ENCODE peak calls at places on chromosomes 7 and 10, in four cellular contexts. One of them, this sample, is unnamed.

GRCh38 chr7:102094311-102094710 is 192.4 kb upstream of the SH2B2 start:
- DNase-seq in GM12878: no peak
- DNase-seq in A549: no peak
- DNase-seq in K562: no peak
- DNase-seq in this sample: no peak

GRCh38 chr7:4682621-4683042 is 537 bp downstream of the FOXK1 start:
- DNase-seq in K562: peak; percentile 44
- DNase-seq in GM12878: no peak
- DNase-seq in A549: no peak
- DNase-seq in this sample: no peak

GRCh38 chr10:59517961-59518360 is 155.6 kb upstream of the FAM13C start:
- DNase-seq in A549: no peak
- DNase-seq in K562: no peak
- DNase-seq in GM12878: no peak
- DNase-seq in this sample: no peak

GRCh38 chr7:158588085-158588877 is 658 bp upstream of the PTPRN2 start:
- DNase-seq in A549: no peak
- DNase-seq in K562: no peak
- DNase-seq in GM12878: no peak
- DNase-seq in this sample: no peak

GRCh38 chr10:3452683-3453388 is 280.3 kb upstream of the PITRM1 start:
- DNase-seq in A549: no peak
- DNase-seq in K562: no peak
- DNase-seq in GM12878: no peak
- DNase-seq in this sample: no peak

GRCh38 chr10:104028146-104028545 is 57.5 kb downstream of the COL17A1 start:
- DNase-seq in GM12878: no peak
- DNase-seq in K562: no peak
- DNase-seq in A549: peak; percentile 58
- DNase-seq in this sample: peak; percentile 13

GRCh38 chr7:56009695-56010094 is 41.5 kb downstream of the PSPH start:
- DNase-seq in GM12878: no peak
- DNase-seq in A549: no peak
- DNase-seq in K562: no peak
- DNase-seq in this sample: peak; percentile 65

GRCh38 chr10:61836888-61837747 is 64.4 kb upstream of the ARID5B start:
- DNase-seq in K562: no peak
- DNase-seq in A549: peak; percentile 47
- DNase-seq in GM12878: no peak
- DNase-seq in this sample: peak; percentile 90

GRCh38 chr10:127243490-127244272 is 47.3 kb upstream of the INSYN2A start:
- DNase-seq in A549: peak; percentile 57
- DNase-seq in K562: no peak
- DNase-seq in GM12878: no peak
- DNase-seq in this sample: peak; percentile 46

GRCh38 chr10:58747687-58748086 is 235.0 kb downstream of the BICC1 start:
- DNase-seq in A549: no peak
- DNase-seq in K562: no peak
- DNase-seq in GM12878: no peak
- DNase-seq in this sample: no peak

GRCh38 chr7:29771081-29771832 is 35.1 kb upstream of the WIPF3 start:
- DNase-seq in A549: no peak
- DNase-seq in GM12878: no peak
- DNase-seq in K562: no peak
- DNase-seq in this sample: no peak

GRCh38 chr10:96720422-96721206 is at the start of gene PIK3AP1:
- DNase-seq in K562: peak; percentile 66
- DNase-seq in GM12878: no peak
- DNase-seq in A549: peak; percentile 56
- DNase-seq in this sample: no peak

GRCh38 chr7:127514499-127514898 is 70.9 kb downstream of the GCC1 start:
- DNase-seq in K562: no peak
- DNase-seq in GM12878: no peak
- DNase-seq in A549: peak; percentile 31
- DNase-seq in this sample: peak; percentile 23

GRCh38 chr10:115129752-115130151 is 36.6 kb downstream of the ATRNL1 start:
- DNase-seq in GM12878: no peak
- DNase-seq in A549: no peak
- DNase-seq in K562: no peak
- DNase-seq in this sample: peak; percentile 10

GRCh38 chr7:73824986-73825385 is 5.8 kb upstream of the CLDN4 start:
- DNase-seq in A549: no peak
- DNase-seq in K562: peak; percentile 4
- DNase-seq in GM12878: no peak
- DNase-seq in this sample: no peak

GRCh38 chr7:130461256-130461655 is 20.4 kb upstream of the CEP41 start:
- DNase-seq in K562: no peak
- DNase-seq in A549: no peak
- DNase-seq in GM12878: no peak
- DNase-seq in this sample: no peak

GRCh38 chr10:77909755-77910375 is 16.7 kb downstream of the DLG5 start:
- DNase-seq in K562: peak; percentile 76
- DNase-seq in GM12878: no peak
- DNase-seq in A549: peak; percentile 66
- DNase-seq in this sample: peak; percentile 91

GRCh38 chr7:107857541-107857912 is 33.5 kb upstream of the DLD start:
- DNase-seq in GM12878: no peak
- DNase-seq in A549: no peak
- DNase-seq in K562: no peak
- DNase-seq in this sample: peak; percentile 53

GRCh38 chr7:67631496-67631895 is 634.9 kb downstream of the TYW1 start:
- DNase-seq in A549: no peak
- DNase-seq in GM12878: no peak
- DNase-seq in K562: no peak
- DNase-seq in this sample: no peak

GRCh38 chr7:85564861-85565630 is 378.2 kb upstream of the SEMA3D start:
- DNase-seq in K562: no peak
- DNase-seq in A549: no peak
- DNase-seq in GM12878: no peak
- DNase-seq in this sample: no peak

GRCh38 chr7:133545613-133546012 is 292.7 kb downstream of the EXOC4 start:
- DNase-seq in K562: no peak
- DNase-seq in GM12878: no peak
- DNase-seq in A549: no peak
- DNase-seq in this sample: no peak

GRCh38 chr10:108840944-108841343 is 1082.4 kb downstream of the XPNPEP1 start:
- DNase-seq in A549: no peak
- DNase-seq in K562: no peak
- DNase-seq in GM12878: no peak
- DNase-seq in this sample: no peak

GRCh38 chr7:18013936-18014335 is 13.7 kb downstream of the PRPS1L1 start:
- DNase-seq in GM12878: no peak
- DNase-seq in A549: no peak
- DNase-seq in K562: no peak
- DNase-seq in this sample: no peak

GRCh38 chr10:101843032-101843991 is at the start of gene KCNIP2:
- DNase-seq in A549: peak; percentile 52
- DNase-seq in GM12878: no peak
- DNase-seq in K562: peak; percentile 2
- DNase-seq in this sample: no peak

GRCh38 chr7:92802398-92802797 is 34.0 kb downstream of the CDK6 start:
- DNase-seq in GM12878: no peak
- DNase-seq in K562: no peak
- DNase-seq in A549: no peak
- DNase-seq in this sample: no peak

GRCh38 chr7:45240187-45240776 is 82.7 kb downstream of the RAMP3 start:
- DNase-seq in K562: peak; percentile 43
- DNase-seq in GM12878: no peak
- DNase-seq in A549: no peak
- DNase-seq in this sample: no peak

GRCh38 chr7:33054261-33054964 is 8.2 kb downstream of the NT5C3A start:
- DNase-seq in GM12878: no peak
- DNase-seq in A549: no peak
- DNase-seq in K562: no peak
- DNase-seq in this sample: no peak

GRCh38 chr7:16028103-16028502 is 341.6 kb upstream of the MEOX2 start:
- DNase-seq in A549: no peak
- DNase-seq in GM12878: no peak
- DNase-seq in K562: no peak
- DNase-seq in this sample: no peak

GRCh38 chr10:100025528-100026070 is 15.9 kb upstream of the DNMBP start:
- DNase-seq in GM12878: no peak
- DNase-seq in K562: no peak
- DNase-seq in A549: no peak
- DNase-seq in this sample: no peak

DNA sequence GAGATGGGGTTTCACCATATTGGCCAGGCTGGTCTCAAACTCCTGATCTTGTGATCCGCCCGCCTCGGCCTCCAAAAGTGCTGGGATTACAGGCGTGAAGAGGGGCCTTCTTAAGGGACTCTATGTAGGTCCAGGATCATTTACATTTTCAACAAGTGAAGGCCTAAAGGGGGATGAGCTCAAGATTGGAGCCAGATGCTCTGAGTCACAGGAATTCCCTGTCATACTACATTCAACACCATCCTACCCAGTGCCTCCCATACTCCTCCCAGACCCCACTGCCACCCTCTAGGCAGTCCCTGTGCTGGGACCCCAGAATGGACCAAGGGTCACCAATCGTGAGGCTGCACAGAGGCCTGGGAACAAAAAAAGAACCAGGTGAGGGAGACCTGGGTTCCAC is 29.9 kb downstream of the CYTH3 start:
- DNase-seq in K562: no peak
- DNase-seq in GM12878: no peak
- DNase-seq in A549: no peak
- DNase-seq in this sample: no peak
- TF ChIP-seq POLR2AphosphoS2 in K562: no peak
- TF ChIP-seq POLR2AphosphoS2 in GM12878: no peak
- TF ChIP-seq POLR2AphosphoS2 in A549: no peak
- TF ChIP-seq POLR2AphosphoS2 in this sample: no peak

GRCh38 chr10:81013771-81014170 is 476.1 kb downstream of the SH2D4B start:
- DNase-seq in A549: no peak
- DNase-seq in GM12878: no peak
- DNase-seq in K562: no peak
- DNase-seq in this sample: no peak

GRCh38 chr10:81021428-81022129 is 483.9 kb downstream of the SH2D4B start:
- DNase-seq in K562: no peak
- DNase-seq in GM12878: no peak
- DNase-seq in A549: no peak
- DNase-seq in this sample: no peak

GRCh38 chr10:81018898-81019890 is 481.5 kb downstream of the SH2D4B start:
- DNase-seq in GM12878: no peak
- DNase-seq in K562: peak; percentile 20
- DNase-seq in A549: peak; percentile 20
- DNase-seq in this sample: peak; percentile 49
- TF ChIP-seq POLR2AphosphoS2 in GM12878: no peak
- TF ChIP-seq POLR2AphosphoS2 in K562: no peak
- TF ChIP-seq POLR2AphosphoS2 in A549: no peak
- TF ChIP-seq POLR2AphosphoS2 in this sample: no peak

GRCh38 chr7:2124604-2125345 is 108.0 kb downstream of the MAD1L1 start:
- DNase-seq in A549: no peak
- DNase-seq in K562: no peak
- DNase-seq in GM12878: no peak
- DNase-seq in this sample: no peak
- TF ChIP-seq POLR2AphosphoS2 in A549: no peak
- TF ChIP-seq POLR2AphosphoS2 in K562: no peak
- TF ChIP-seq POLR2AphosphoS2 in GM12878: no peak
- TF ChIP-seq POLR2AphosphoS2 in this sample: no peak

GRCh38 chr7:157476654-157477549 is 140.1 kb downstream of the DNAJB6 start:
- DNase-seq in GM12878: no peak
- DNase-seq in K562: no peak
- DNase-seq in A549: no peak
- DNase-seq in this sample: no peak
- TF ChIP-seq POLR2AphosphoS2 in GM12878: no peak
- TF ChIP-seq POLR2AphosphoS2 in K562: no peak
- TF ChIP-seq POLR2AphosphoS2 in A549: no peak
- TF ChIP-seq POLR2AphosphoS2 in this sample: no peak

DNA sequence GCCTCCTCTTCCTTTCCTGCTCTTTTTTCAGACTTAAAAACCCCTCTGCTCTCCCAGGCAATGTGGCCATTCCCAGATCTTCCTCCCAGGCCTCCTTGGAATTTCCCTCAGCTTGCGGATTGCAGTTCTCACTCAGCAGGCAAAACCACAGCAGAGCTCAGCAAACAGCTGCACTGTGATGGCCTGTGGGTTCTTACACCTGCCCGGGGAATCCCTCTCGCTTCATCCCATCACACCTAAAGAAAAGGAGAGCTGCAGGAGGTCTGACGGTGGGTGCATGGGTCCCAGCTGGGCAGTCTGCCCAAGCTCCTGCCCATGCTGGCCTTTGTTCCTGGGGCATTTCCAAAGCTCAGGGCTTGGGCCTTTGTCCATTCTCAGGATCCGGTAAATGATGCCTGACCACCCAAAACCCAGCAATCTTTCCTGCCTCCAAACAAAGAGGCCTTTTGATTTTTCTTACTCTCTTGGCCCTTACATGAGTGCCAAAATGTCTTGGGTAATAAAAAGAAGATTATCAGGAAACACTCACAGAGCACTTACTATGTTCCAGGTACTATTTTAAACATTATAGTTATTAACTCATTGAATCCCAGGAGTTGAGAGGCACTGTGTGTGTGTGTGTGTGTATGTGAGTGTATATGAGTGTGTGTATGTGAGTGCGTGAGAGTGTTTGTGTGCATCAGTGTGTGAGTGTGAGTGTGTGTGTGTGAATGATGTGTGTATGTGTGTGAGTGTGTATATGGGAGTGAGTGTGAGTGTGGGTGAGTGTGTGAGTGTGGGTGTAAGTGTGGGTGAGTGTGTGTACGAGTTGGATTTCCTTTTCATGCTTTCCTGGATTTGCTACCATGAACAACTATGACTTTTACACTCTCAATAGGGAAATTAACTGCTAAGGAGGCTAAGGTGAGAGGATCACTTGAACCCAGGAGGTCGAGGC is 64.5 kb upstream of the PODXL start:
- DNase-seq in GM12878: no peak
- DNase-seq in A549: no peak
- DNase-seq in K562: no peak
- DNase-seq in this sample: no peak
- TF ChIP-seq POLR2AphosphoS2 in GM12878: no peak
- TF ChIP-seq POLR2AphosphoS2 in A549: no peak
- TF ChIP-seq POLR2AphosphoS2 in K562: no peak
- TF ChIP-seq POLR2AphosphoS2 in this sample: no peak

DNA sequence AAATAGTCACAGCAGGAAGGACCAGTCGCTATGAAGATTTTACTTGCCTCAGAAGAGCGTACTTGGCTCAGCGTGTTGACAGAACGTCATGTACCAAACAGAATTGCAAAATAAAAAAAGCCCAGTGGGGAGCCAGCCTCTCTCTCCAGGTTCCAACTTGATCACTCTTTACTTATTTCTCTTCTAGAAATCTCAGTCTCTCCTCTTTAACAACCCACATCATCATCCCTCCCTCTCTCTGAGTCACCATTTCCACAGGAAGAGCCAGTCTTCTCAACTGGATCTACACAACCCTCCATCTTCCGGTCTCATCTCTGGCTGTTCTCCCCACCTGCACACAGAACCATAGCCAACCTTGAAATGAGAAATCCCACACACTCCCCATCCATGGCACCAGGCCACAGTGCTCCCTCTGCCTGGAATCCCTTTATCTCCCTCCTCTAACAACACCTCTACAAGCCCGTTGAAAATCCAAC is 718.3 kb downstream of the GRID1 start:
- DNase-seq in GM12878: no peak
- DNase-seq in K562: no peak
- DNase-seq in A549: no peak
- DNase-seq in this sample: no peak
- TF ChIP-seq POLR2AphosphoS2 in GM12878: no peak
- TF ChIP-seq POLR2AphosphoS2 in K562: no peak
- TF ChIP-seq POLR2AphosphoS2 in A549: no peak
- TF ChIP-seq POLR2AphosphoS2 in this sample: no peak

This sample was measured in HepG2.